ENCODE peak calls at places on chromosomes 11 and 22, in four cellular contexts. A, W, T and I are unnamed samples.

GRCh38 chr22:20424937-20425587 is 12.6 kb downstream of the SCARF2 start:
- DNase-seq in W (no peak), A (no peak), T (no peak), I (no peak)

GRCh38 chr11:116454951-116455350 is 317.8 kb downstream of the BUD13 start:
- DNase-seq in W (no peak), T (no peak), A (no peak), I (no peak)

GRCh38 chr11:114762437-114762836 is 84.1 kb downstream of the NXPE2 start:
- DNase-seq in T (peak; percentile 44), A (peak; percentile 76), W (no peak), I (no peak)

GRCh38 chr11:58133329-58134076 is 8.2 kb upstream of the OR9I1 start:
- DNase-seq in A (no peak), T (no peak), W (no peak), I (no peak)

GRCh38 chr22:19173047-19174035 is 5.2 kb downstream of the SLC25A1 start:
- DNase-seq in A (no peak), W (no peak), T (no peak), I (no peak)

GRCh38 chr11:46916669-46917108 is 1.7 kb downstream of the LRP4 start:
- DNase-seq in W (no peak), T (peak; percentile 74), A (peak; percentile 27), I (no peak)

GRCh38 chr11:3228445-3228829 is 3.8 kb downstream of the MRGPRE start:
- DNase-seq in T (no peak), A (no peak), W (no peak), I (no peak)

GRCh38 chr11:83072689-83073242 is 1.1 kb upstream of the RAB30 start:
- DNase-seq in W (no peak), T (no peak), A (no peak), I (no peak)

GRCh38 chr11:73965764-73966121 is 14.9 kb downstream of the DNAJB13 start:
- DNase-seq in W (no peak), A (no peak), T (no peak), I (no peak)

GRCh38 chr11:16853859-16854258 is 115.4 kb downstream of the C11orf58 start:
- DNase-seq in T (no peak), A (no peak), W (no peak), I (no peak)

GRCh38 chr11:112408551-112408950 is 147.9 kb upstream of the PLET1 start:
- DNase-seq in T (no peak), W (no peak), A (no peak), I (no peak)

GRCh38 chr11:3797329-3798090 is at the start of gene NUP98:
- DNase-seq in W (peak; percentile 99), A (peak; percentile 95), T (peak; percentile 100), I (peak; percentile 98)

GRCh38 chr22:36323182-36323854 is 64.4 kb downstream of the MYH9 start:
- DNase-seq in W (no peak), T (peak; percentile 71), A (no peak), I (no peak)

GRCh38 chr22:17035246-17035645 is 27.2 kb upstream of the GAB4 start:
- DNase-seq in A (no peak), T (no peak), W (no peak), I (no peak)

GRCh38 chr11:28863422-28863821 is 755.2 kb downstream of the METTL15 start:
- DNase-seq in A (no peak), W (no peak), T (no peak), I (no peak)

GRCh38 chr22:44260216-44261035 is 52.3 kb downstream of the SHISAL1 start:
- DNase-seq in A (no peak), W (no peak), T (peak; percentile 3), I (no peak)

GRCh38 chr11:115499891-115500290 is 4.3 kb downstream of the CADM1 start:
- DNase-seq in A (no peak), T (no peak), W (no peak), I (no peak)

GRCh38 chr11:70716986-70717775 is 318.9 kb downstream of the CTTN start:
- DNase-seq in A (no peak), W (no peak), T (no peak), I (no peak)

GRCh38 chr11:96199563-96200025 is 143.4 kb downstream of the MAML2 start:
- DNase-seq in A (no peak), W (no peak), T (no peak), I (no peak)

GRCh38 chr22:23764931-23765881 is 2.4 kb downstream of the C22orf15 start:
- DNase-seq in W (no peak), T (no peak), A (no peak), I (no peak)

GRCh38 chr22:38741576-38741975 is 14.2 kb downstream of the SUN2 start:
- DNase-seq in T (no peak), W (no peak), A (no peak), I (no peak)

GRCh38 chr22:47016636-47017035 is 254.2 kb downstream of the TBC1D22A start:
- DNase-seq in A (no peak), T (no peak), W (no peak), I (no peak)

DNA sequence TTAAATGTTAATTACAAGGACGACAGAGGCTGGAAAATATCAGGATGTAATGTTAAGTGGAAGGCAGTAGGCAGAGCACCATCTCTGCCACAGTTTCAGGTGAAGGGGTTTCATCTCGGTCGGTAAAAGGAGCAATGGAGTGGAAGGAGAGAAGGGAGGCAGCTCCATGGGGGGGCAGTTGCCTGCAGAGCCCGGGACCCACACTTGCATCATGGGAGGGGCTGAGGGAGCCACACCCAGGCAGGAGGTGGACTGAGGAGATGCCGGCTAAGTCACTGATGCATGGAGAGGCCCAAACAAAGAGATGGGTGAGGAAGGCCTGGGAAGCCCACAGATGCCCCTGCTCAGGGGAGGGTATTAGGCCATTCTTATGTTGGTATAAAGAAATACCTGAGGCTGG is 1470.9 kb downstream of the BRD1 start:
- DNase-seq in T (no peak), W (no peak), A (no peak), I (no peak)
- TF ChIP-seq CTCF in T (no peak), W (no peak), A (no peak), I (no peak)

GRCh38 chr11:64344160-64344559 is 4.2 kb downstream of the CCDC88B start:
- DNase-seq in T (no peak), A (no peak), W (no peak), I (no peak)

GRCh38 chr11:64343740-64344133 is 3.7 kb downstream of the CCDC88B start:
- DNase-seq in W (no peak), A (no peak), T (no peak), I (no peak)

GRCh38 chr11:64341851-64342791 is 2.1 kb downstream of the CCDC88B start:
- DNase-seq in A (peak; percentile 74), W (no peak), T (peak; percentile 85), I (no peak)

GRCh38 chr11:64344721-64345120 is 4.7 kb downstream of the CCDC88B start:
- DNase-seq in W (no peak), T (no peak), A (no peak), I (no peak)

DNA sequence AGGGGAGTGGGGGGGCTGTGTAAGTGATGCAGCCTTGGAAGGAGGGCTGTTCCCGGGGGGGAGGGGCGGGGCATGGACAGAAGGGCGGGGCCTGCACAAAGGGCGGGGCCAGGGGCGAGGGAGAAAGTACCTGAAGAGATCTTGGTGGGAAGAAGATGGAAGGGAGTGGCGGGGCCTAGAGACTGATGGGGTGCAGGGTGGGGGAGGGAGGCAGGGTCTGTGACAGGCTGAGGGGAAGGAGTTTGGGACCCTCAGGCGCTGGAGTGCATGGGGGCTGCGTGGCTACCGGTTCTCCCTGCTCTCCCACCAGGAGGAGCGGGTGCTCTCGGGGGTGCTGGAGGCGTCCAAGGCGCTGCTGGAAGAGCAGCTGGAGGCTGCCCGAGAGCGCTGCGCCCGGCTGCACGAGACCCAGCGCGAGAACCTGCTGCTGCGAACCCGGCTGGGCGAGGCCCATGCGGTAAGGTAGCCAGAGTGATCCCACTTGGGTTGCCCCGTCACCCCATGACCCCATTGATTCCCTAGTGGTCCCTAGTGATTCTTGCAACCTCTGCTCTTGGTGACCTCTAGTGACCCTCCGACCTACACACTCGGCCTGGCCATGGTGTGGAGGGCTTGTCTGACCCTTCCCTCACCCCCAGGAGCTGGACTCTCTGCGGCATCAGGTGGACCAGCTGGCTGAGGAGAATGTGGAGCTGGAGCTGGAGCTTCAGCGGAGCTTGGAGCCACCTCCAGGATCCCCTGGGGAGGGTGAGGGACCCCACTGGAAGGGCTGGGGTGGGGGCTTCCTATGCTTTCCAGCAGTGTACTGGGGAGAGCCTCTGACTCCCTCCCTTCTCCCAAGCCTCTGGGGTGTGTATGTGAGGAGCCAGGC is 3.1 kb downstream of the CCDC88B start:
- DNase-seq in T (no peak), W (no peak), A (no peak), I (no peak)
- H3K4me3 ChIP-seq in T (peak overlapping the region; percentile 39), W (no peak overlapping the region), A (no peak overlapping the region), I (no peak overlapping the region)

GRCh38 chr11:92735039-92735438 is 234.4 kb upstream of the MTNR1B start:
- DNase-seq in A (no peak), W (no peak), T (no peak), I (no peak)
- TF ChIP-seq CTCF in A (peak; percentile 53), W (no peak), T (no peak), I (peak; percentile 52)

GRCh38 chr22:45772726-45773125 is 101.1 kb downstream of the ATXN10 start:
- DNase-seq in A (no peak), T (no peak), W (peak; percentile 45), I (peak; percentile 56)
- H3K4me3 ChIP-seq in A (no peak overlapping the region), T (no peak overlapping the region), W (peak overlapping the region; percentile 14), I (no peak overlapping the region)